ENCODE peak calls at places on chromosomes 1 and 21, in eight cellular contexts. X is adipocyte, R is OCI-LY7, B is H7, L is AG10803, T is skeletal muscle cell, Z is IMR-90, M is fibroblast of lung. D is an unnamed sample.

GRCh38 chr21:42527489-42528158 is 14.0 kb downstream of the SLC37A1 start:
- DNase-seq in X (no peak), R (peak), B (no peak), L (no peak), T (no peak), Z (no peak), M (no peak), D (no peak)

GRCh38 chr1:180909005-180909414 is 3.7 kb upstream of the KIAA1614 start:
- DNase-seq in X (no peak), R (no peak), B (no peak), L (no peak), T (no peak), Z (no peak), M (no peak), D (no peak)

GRCh38 chr1:60699304-60699703 is 383.1 kb upstream of the NFIA start:
- DNase-seq in X (peak), R (no peak), B (no peak), L (no peak), T (no peak), Z (no peak), M (no peak), D (no peak)

GRCh38 chr1:9539829-9540550 is 725 bp downstream of the SLC25A33 start:
- DNase-seq in X (peak), R (peak), B (peak), L (peak), T (no peak), Z (peak), M (peak), D (peak)

GRCh38 chr1:227764019-227764391 is 28.8 kb downstream of the SNAP47 start:
- DNase-seq in X (peak), R (no peak), B (peak), L (peak), T (no peak), Z (peak), M (no peak), D (no peak)

GRCh38 chr1:229282295-229282823 is 11.4 kb downstream of the RAB4A start:
- DNase-seq in X (no peak), R (no peak), B (no peak), L (no peak), T (no peak), Z (no peak), M (no peak), D (no peak)

GRCh38 chr1:167438171-167439138 is 79.9 kb downstream of the CD247 start:
- DNase-seq in X (no peak), R (no peak), B (no peak), L (no peak), T (no peak), Z (no peak), M (no peak), D (no peak)

GRCh38 chr1:206769331-206769731 is 1.2 kb upstream of the IL19 start:
- DNase-seq in X (no peak), R (no peak), B (no peak), L (no peak), T (no peak), Z (no peak), M (no peak), D (no peak)

GRCh38 chr1:183870351-183871077 is 65.6 kb downstream of the RGL1 start:
- DNase-seq in X (peak), R (no peak), B (no peak), L (peak), T (no peak), Z (peak), M (no peak), D (peak)

GRCh38 chr1:58779837-58780585 is 3.8 kb downstream of the JUN start:
- DNase-seq in X (peak), R (no peak), B (peak), L (peak), T (no peak), Z (peak), M (peak), D (peak)

GRCh38 chr1:152577168-152577567 is 3.1 kb downstream of the LCE3D start:
- DNase-seq in X (no peak), R (no peak), B (peak), L (peak), T (no peak), Z (no peak), M (no peak), D (no peak)

DNA sequence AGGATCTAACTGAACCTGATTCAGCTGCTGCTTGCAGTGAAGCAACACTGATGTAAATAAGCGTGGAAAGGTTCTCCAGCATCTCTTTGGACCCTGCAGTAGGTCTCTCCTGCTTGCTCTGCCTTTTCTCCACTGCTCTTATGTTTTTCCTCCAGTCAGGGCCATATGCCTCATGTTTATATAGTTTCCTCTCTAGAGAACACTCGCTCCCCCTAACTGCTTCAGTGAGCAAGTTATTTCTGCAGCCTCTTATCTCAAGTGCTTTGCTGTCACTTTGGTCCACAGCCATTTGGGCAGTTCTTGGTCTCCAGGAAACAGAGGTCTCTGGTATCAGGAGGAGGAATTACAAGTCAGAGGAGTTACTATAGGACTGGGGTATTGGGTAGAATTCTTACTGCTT is 5.3 kb downstream of the PRUNE1 start:
- DNase-seq in X (no peak), R (no peak), B (no peak), L (no peak), T (no peak), Z (peak), M (peak), D (peak)
- H3K4me3 ChIP-seq in X (peak), R (no peak), B (no peak), L (no peak), T (no peak), Z (no peak), M (no peak), D (no peak)

GRCh38 chr1:22643928-22644327 is 495 bp downstream of the C1QC start:
- DNase-seq in X (no peak), R (no peak), B (no peak), L (no peak), T (no peak), Z (no peak), M (no peak), D (no peak)
- H3K4me3 ChIP-seq in X (no peak), R (no peak), B (no peak), L (no peak), T (no peak), Z (no peak), M (no peak), D (no peak)

GRCh38 chr1:2204384-2205190 is 10.0 kb upstream of the FAAP20 start:
- DNase-seq in X (peak), R (no peak), B (peak), L (peak), T (no peak), Z (peak), M (peak), D (peak)

GRCh38 chr1:2205191-2205952 is 10.8 kb upstream of the FAAP20 start:
- DNase-seq in X (no peak), R (peak), B (peak), L (peak), T (peak), Z (peak), M (peak), D (peak)

GRCh38 chr1:2202843-2203601 is 8.4 kb upstream of the FAAP20 start:
- DNase-seq in X (no peak), R (no peak), B (no peak), L (no peak), T (no peak), Z (no peak), M (no peak), D (no peak)

GRCh38 chr1:2202008-2202575 is 7.5 kb upstream of the FAAP20 start:
- DNase-seq in X (no peak), R (no peak), B (no peak), L (no peak), T (no peak), Z (no peak), M (no peak), D (no peak)

DNA sequence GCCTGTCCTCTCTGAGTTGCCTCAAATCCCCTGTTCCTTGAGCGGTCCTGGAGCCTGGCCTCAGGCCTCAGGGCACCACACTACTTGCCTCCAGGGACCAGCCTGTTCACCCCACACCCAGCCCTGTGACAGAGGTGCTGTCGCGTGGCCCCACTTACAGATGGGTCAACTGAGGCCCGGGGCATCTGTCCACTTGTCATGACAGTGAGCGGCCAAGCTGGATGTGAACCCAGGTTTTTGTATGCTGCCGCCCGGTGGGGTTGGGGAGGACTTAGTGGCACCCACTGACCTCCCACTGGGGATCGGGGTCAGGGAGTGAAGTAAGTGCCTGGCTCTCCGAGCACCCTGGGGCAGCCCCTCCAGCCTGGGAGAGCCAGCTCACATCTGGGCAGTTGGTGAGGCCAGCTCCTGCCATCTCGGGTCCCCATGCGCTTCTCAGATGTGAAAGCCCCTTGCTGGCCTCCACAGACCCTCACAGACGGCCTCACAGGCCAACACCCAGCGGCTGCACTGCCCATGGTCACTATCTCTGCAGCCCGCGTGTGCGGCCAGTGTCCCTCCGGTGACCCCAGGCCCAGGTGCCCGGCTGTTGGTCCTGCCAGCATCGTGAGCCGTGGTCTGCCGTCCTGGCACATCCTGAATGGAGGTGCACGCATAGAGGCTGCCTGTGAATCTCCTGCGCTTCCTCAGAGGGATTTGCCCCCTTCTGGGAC is 9.3 kb upstream of the FAAP20 start:
- DNase-seq in X (no peak), R (no peak), B (no peak), L (no peak), T (no peak), Z (no peak), M (no peak), D (no peak)
- H3K4me3 ChIP-seq in X (peak), R (peak), B (peak), L (peak), T (peak), Z (peak), M (peak), D (peak)

GRCh38 chr1:107389410-107390075 is 248.7 kb downstream of the NTNG1 start:
- DNase-seq in X (no peak), R (peak), B (no peak), L (peak), T (no peak), Z (no peak), M (no peak), D (no peak)
- H3K4me3 ChIP-seq in X (peak), R (no peak), B (no peak), L (peak), T (no peak), Z (no peak), M (no peak), D (no peak)

GRCh38 chr1:64493864-64494263 is 23.9 kb downstream of the CACHD1 start:
- DNase-seq in X (no peak), R (no peak), B (peak), L (no peak), T (no peak), Z (no peak), M (no peak), D (no peak)
- H3K4me3 ChIP-seq in X (no peak), R (no peak), B (no peak), L (no peak), T (no peak), Z (no peak), M (no peak), D (no peak)

GRCh38 chr1:101310484-101310883 is 73.7 kb downstream of the S1PR1 start:
- DNase-seq in X (peak), R (no peak), B (no peak), L (no peak), T (no peak), Z (no peak), M (no peak), D (no peak)

GRCh38 chr1:101308001-101308659 is 71.3 kb downstream of the S1PR1 start:
- DNase-seq in X (no peak), R (no peak), B (no peak), L (no peak), T (no peak), Z (no peak), M (no peak), D (no peak)

GRCh38 chr1:101309334-101310221 is 72.8 kb downstream of the S1PR1 start:
- DNase-seq in X (peak), R (peak), B (peak), L (peak), T (no peak), Z (peak), M (peak), D (peak)

GRCh38 chr1:101311146-101311892 is 74.5 kb downstream of the S1PR1 start:
- DNase-seq in X (no peak), R (no peak), B (no peak), L (no peak), T (no peak), Z (no peak), M (no peak), D (no peak)

DNA sequence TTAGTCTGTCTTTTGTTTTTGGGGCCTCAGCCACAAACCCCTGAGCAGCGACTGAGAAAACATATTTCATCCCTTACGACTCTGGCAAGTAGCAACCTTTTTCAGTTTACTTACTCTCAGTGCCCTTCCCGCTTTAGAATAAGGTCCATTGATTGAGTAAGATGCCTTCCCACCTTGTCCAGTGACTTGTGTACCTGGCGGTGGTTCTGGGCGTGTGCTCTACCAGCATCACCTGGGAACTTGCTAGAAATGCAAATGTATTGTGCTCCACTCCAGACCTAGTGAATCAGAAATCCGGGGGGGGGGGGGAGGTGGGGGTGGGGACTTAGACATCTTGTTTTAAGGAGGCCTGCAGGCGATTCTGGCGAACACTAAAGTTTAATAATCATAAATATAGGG is 72.1 kb downstream of the S1PR1 start:
- DNase-seq in X (no peak), R (no peak), B (peak), L (no peak), T (no peak), Z (no peak), M (no peak), D (no peak)
- H3K4me3 ChIP-seq in X (no peak), R (no peak), B (no peak), L (no peak), T (no peak), Z (no peak), M (no peak), D (no peak)

GRCh38 chr21:20086508-20086907 is 911.7 kb upstream of the NCAM2 start:
- DNase-seq in X (no peak), R (no peak), B (no peak), L (no peak), T (no peak), Z (no peak), M (no peak), D (no peak)
- H3K4me3 ChIP-seq in X (no peak), R (no peak), B (no peak), L (no peak), T (no peak), Z (no peak), M (no peak), D (no peak)

DNA sequence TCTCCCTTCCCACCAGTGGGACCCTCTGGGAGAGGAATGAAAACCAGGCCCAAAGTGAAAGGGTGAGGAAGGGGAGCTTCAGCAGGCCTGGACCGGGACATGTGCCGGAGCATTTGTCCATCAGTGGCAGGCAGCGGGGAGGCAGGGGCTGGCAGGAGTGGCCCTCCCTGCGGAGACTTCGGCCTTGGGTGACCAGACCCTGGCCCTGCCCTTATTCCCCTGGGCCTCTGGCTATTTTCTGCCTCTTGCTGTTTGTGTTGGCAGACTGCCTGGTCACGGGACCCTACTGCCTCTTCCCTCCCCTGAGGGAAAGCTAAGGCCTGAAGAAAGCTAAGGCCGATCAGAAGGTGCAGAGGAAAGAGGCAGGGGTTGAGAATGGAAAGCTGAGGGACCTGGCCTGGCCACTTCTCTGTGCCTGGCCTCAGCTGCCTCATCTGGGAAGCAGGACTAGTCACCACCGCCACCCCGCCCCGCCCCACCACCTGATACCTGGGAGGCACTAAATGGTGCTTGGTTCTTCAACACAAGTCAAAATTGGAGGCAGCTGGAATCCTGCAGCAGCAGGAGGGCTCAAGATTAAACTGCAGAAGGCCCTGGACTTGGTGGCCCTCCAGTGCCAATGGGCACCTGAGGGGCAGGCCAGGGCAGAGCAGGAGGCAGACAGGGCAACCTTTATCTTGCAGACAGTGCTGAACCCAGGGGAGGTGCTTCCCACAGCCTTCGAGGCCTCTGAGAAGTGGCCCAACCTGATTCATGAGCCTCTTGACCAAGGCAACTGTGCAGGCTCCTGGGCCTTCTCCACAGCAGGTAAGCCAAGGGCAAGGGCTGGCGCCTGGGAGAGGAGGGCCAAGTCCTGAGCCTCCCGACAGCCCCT is 7.9 kb downstream of the TINAGL1 start:
- DNase-seq in X (peak), R (no peak), B (no peak), L (no peak), T (no peak), Z (peak), M (peak), D (peak)
- H3K4me3 ChIP-seq in X (no peak), R (no peak), B (no peak), L (no peak), T (no peak), Z (no peak), M (no peak), D (no peak)

D was measured in cardiac fibroblast.